ENCODE peak calls at places on chromosome 17, in seven cellular contexts. B, Z, P, L, Q, N and K are unnamed samples.

GRCh38 chr17:39997543-39997942 is 16.9 kb downstream of the PSMD3 start:
- ATAC-seq in B (no peak), Z (no peak), P (no peak), L (no peak), Q (no peak), N (no peak), K (no peak)

GRCh38 chr17:46106966-46107644 is 86.1 kb downstream of the KANSL1 start:
- ATAC-seq in B (no peak), Z (no peak), P (peak; percentile 35), L (peak; percentile 57), Q (no peak), N (no peak), K (no peak)

GRCh38 chr17:79340771-79341528 is 266.3 kb downstream of the ENGASE start:
- ATAC-seq in B (peak; percentile 39), Z (no peak), P (no peak), L (no peak), Q (peak; percentile 53), N (no peak), K (no peak)

GRCh38 chr17:41065829-41066624 is at the start of gene KRTAP2-4:
- ATAC-seq in B (no peak), Z (no peak), P (no peak), L (peak; percentile 64), Q (no peak), N (no peak), K (no peak)

GRCh38 chr17:68290268-68290954 is 516 bp downstream of the SLC16A6 start:
- ATAC-seq in B (peak; percentile 5), Z (no peak), P (no peak), L (no peak), Q (no peak), N (no peak), K (no peak)

GRCh38 chr17:36705651-36706436 is 104.5 kb downstream of the MRM1 start:
- ATAC-seq in B (no peak), Z (no peak), P (peak; percentile 59), L (peak; percentile 37), Q (peak; percentile 45), N (no peak), K (no peak)

GRCh38 chr17:77728022-77728671 is 230.4 kb upstream of the TNRC6C start:
- ATAC-seq in B (peak; percentile 51), Z (no peak), P (no peak), L (no peak), Q (no peak), N (peak; percentile 70), K (peak; percentile 39)

GRCh38 chr17:50101346-50102163 is 6.4 kb downstream of the PDK2 start:
- ATAC-seq in B (peak; percentile 48), Z (peak; percentile 21), P (peak; percentile 60), L (peak; percentile 73), Q (peak; percentile 75), N (peak; percentile 75), K (peak; percentile 52)

GRCh38 chr17:43720311-43721060 is 38.1 kb downstream of the SOST start:
- ATAC-seq in B (peak; percentile 97), Z (peak; percentile 90), P (peak; percentile 96), L (peak; percentile 97), Q (peak; percentile 96), N (peak; percentile 97), K (peak; percentile 89)

GRCh38 chr17:27824745-27825144 is 24.4 kb upstream of the NOS2 start:
- ATAC-seq in B (no peak), Z (no peak), P (no peak), L (no peak), Q (no peak), N (no peak), K (no peak)

GRCh38 chr17:57902117-57902799 is 52.4 kb upstream of the MRPS23 start:
- ATAC-seq in B (no peak), Z (no peak), P (no peak), L (no peak), Q (no peak), N (no peak), K (no peak)

GRCh38 chr17:74457146-74457819 is 9.2 kb upstream of the CD300A start:
- ATAC-seq in B (peak; percentile 62), Z (no peak), P (peak; percentile 60), L (peak; percentile 56), Q (peak; percentile 49), N (no peak), K (no peak)

GRCh38 chr17:51015145-51015558 is 105.5 kb downstream of the SPAG9 start:
- ATAC-seq in B (no peak), Z (no peak), P (no peak), L (peak; percentile 29), Q (no peak), N (no peak), K (no peak)

GRCh38 chr17:78583091-78583490 is 5.9 kb upstream of the DNAH17 start:
- ATAC-seq in B (peak; percentile 54), Z (no peak), P (peak; percentile 56), L (peak; percentile 56), Q (no peak), N (no peak), K (no peak)

GRCh38 chr17:74369221-74369620 is 1.9 kb downstream of the GPR142 start:
- ATAC-seq in B (peak; percentile 69), Z (no peak), P (peak; percentile 70), L (no peak), Q (peak; percentile 65), N (peak; percentile 27), K (no peak)

GRCh38 chr17:39848600-39848999 is 15.5 kb downstream of the IKZF3 start:
- ATAC-seq in B (no peak), Z (no peak), P (peak; percentile 48), L (no peak), Q (no peak), N (no peak), K (no peak)

GRCh38 chr17:38397227-38397626 is 31.0 kb upstream of the ARHGAP23 start:
- ATAC-seq in B (no peak), Z (no peak), P (no peak), L (no peak), Q (no peak), N (no peak), K (no peak)

GRCh38 chr17:75509528-75510258 is 5.6 kb downstream of the CASKIN2 start:
- ATAC-seq in B (no peak), Z (no peak), P (peak; percentile 43), L (no peak), Q (peak; percentile 34), N (peak; percentile 62), K (peak; percentile 54)

GRCh38 chr17:14118951-14119350 is 49.6 kb downstream of the COX10 start:
- ATAC-seq in B (no peak), Z (no peak), P (no peak), L (no peak), Q (no peak), N (no peak), K (no peak)

GRCh38 chr17:28372203-28372944 is 880 bp downstream of the SARM1 start:
- ATAC-seq in B (peak; percentile 5), Z (no peak), P (peak; percentile 3), L (peak; percentile 4), Q (peak; percentile 24), N (peak; percentile 4), K (peak; percentile 10)

GRCh38 chr17:5610956-5611355 is 26.6 kb upstream of the NLRP1 start:
- ATAC-seq in B (peak; percentile 76), Z (no peak), P (peak; percentile 80), L (no peak), Q (peak; percentile 79), N (no peak), K (no peak)

GRCh38 chr17:79563237-79564013 is 47.4 kb downstream of the RBFOX3 start:
- ATAC-seq in B (no peak), Z (no peak), P (no peak), L (no peak), Q (no peak), N (no peak), K (no peak)

GRCh38 chr17:80822021-80822699 is 169.5 kb upstream of the CHMP6 start:
- ATAC-seq in B (no peak), Z (no peak), P (no peak), L (no peak), Q (no peak), N (no peak), K (no peak)

GRCh38 chr17:41785091-41785875 is 1.2 kb downstream of the JUP start:
- ATAC-seq in B (no peak), Z (no peak), P (no peak), L (no peak), Q (no peak), N (no peak), K (no peak)

GRCh38 chr17:64772845-64773299 is 110.8 kb upstream of the SMURF2 start:
- ATAC-seq in B (no peak), Z (no peak), P (no peak), L (no peak), Q (no peak), N (no peak), K (no peak)

GRCh38 chr17:82782657-82783207 is 30.9 kb downstream of the TBCD start:
- ATAC-seq in B (no peak), Z (no peak), P (peak; percentile 23), L (no peak), Q (no peak), N (no peak), K (no peak)

GRCh38 chr17:44831270-44831770 is 1.2 kb upstream of the GJC1 start:
- ATAC-seq in B (no peak), Z (no peak), P (no peak), L (no peak), Q (no peak), N (no peak), K (no peak)
- H3K27me3 ChIP-seq in B (peaks cover 33% of the 10 kb centered on the region), Z (peaks cover 5% of the 10 kb centered on the region), P (peaks cover 62% of the 10 kb centered on the region), L (no peaks in the 10 kb centered on the region), Q (peaks cover 72% of the 10 kb centered on the region), N (no peaks in the 10 kb centered on the region), K (peaks cover 37% of the 10 kb centered on the region)

GRCh38 chr17:48293319-48294192 is 136.5 kb downstream of the SKAP1 start:
- ATAC-seq in B (no peak), Z (no peak), P (no peak), L (no peak), Q (no peak), N (no peak), K (no peak)
- H3K27me3 ChIP-seq in B (no peaks in the 10 kb centered on the region), Z (no peaks in the 10 kb centered on the region), P (peaks cover 47% of the 10 kb centered on the region), L (peaks cover 40% of the 10 kb centered on the region), Q (peaks cover 26% of the 10 kb centered on the region), N (no peaks in the 10 kb centered on the region), K (peaks cover 82% of the 10 kb centered on the region)

GRCh38 chr17:7491583-7491982 is 7.4 kb downstream of the POLR2A start:
- ATAC-seq in B (no peak), Z (no peak), P (no peak), L (no peak), Q (no peak), N (no peak), K (no peak)

GRCh38 chr17:7493941-7494340 is 9.8 kb downstream of the POLR2A start:
- ATAC-seq in B (no peak), Z (no peak), P (no peak), L (no peak), Q (no peak), N (no peak), K (no peak)

GRCh38 chr17:7484964-7485377 is 805 bp downstream of the POLR2A start:
- ATAC-seq in B (no peak), Z (no peak), P (no peak), L (no peak), Q (no peak), N (no peak), K (no peak)

GRCh38 chr17:7486181-7486580 is 2.0 kb downstream of the POLR2A start:
- ATAC-seq in B (no peak), Z (no peak), P (no peak), L (no peak), Q (no peak), N (no peak), K (no peak)

GRCh38 chr17:7490144-7490543 is 6.0 kb downstream of the POLR2A start:
- ATAC-seq in B (no peak), Z (no peak), P (no peak), L (no peak), Q (no peak), N (no peak), K (no peak)
- H3K27me3 ChIP-seq in B (no peaks in the 10 kb centered on the region), Z (no peaks in the 10 kb centered on the region), P (no peaks in the 10 kb centered on the region), L (no peaks in the 10 kb centered on the region), Q (no peaks in the 10 kb centered on the region), N (no peaks in the 10 kb centered on the region), K (no peaks in the 10 kb centered on the region)

GRCh38 chr17:16973760-16974540 is 2.0 kb upstream of the TNFRSF13B start:
- ATAC-seq in B (no peak), Z (no peak), P (no peak), L (no peak), Q (no peak), N (no peak), K (no peak)
- H3K27me3 ChIP-seq in B (no peaks in the 10 kb centered on the region), Z (no peaks in the 10 kb centered on the region), P (no peaks in the 10 kb centered on the region), L (peaks cover 19% of the 10 kb centered on the region), Q (no peaks in the 10 kb centered on the region), N (no peaks in the 10 kb centered on the region), K (peaks cover 27% of the 10 kb centered on the region)